ENCODE peak calls at places on chromosomes 16 and 17, in four cellular contexts. E is NCI-H1417 treated with DMSO at 0.1 percent for 48 hours, R is heart right ventricle, K is EL. J is an unnamed sample.

GRCh38 chr16:67030221-67030962 is 1.4 kb downstream of the CBFB start:
- DNase-seq in K (no peak), R (no peak), E (no peak), J (no peak)

GRCh38 chr17:75313941-75314550 is 24.8 kb upstream of the SLC25A19 start:
- DNase-seq in K (peak), E (no peak), R (no peak), J (no peak)

GRCh38 chr17:15247891-15248529 is 17.1 kb downstream of the PMP22 start:
- DNase-seq in K (no peak), E (no peak), R (no peak), J (peak)

GRCh38 chr17:16880121-16880842 is 91.6 kb downstream of the TNFRSF13B start:
- DNase-seq in K (no peak), R (no peak), E (no peak), J (no peak)

GRCh38 chr17:68290268-68290954 is 516 bp downstream of the SLC16A6 start:
- DNase-seq in K (peak), R (peak), E (no peak), J (no peak)

GRCh38 chr17:82287849-82288601 is 14.5 kb upstream of the CSNK1D start:
- DNase-seq in E (peak), R (peak), K (peak), J (peak)

GRCh38 chr16:24906199-24906808 is 60.5 kb downstream of the SLC5A11 start:
- DNase-seq in R (no peak), K (peak), E (no peak), J (peak)

GRCh38 chr17:1110844-1111598 is 68.8 kb downstream of the ABR start:
- DNase-seq in E (no peak), R (peak), K (peak), J (peak)

GRCh38 chr17:83110755-83111154 is 31.3 kb downstream of the METRNL start:
- DNase-seq in R (no peak), E (no peak), K (peak), J (no peak)

GRCh38 chr17:79027925-79028491 is 4.0 kb downstream of the C1QTNF1 start:
- DNase-seq in K (peak), E (no peak), R (peak), J (no peak)

GRCh38 chr16:90019543-90020259 is 445 bp upstream of the DBNDD1 start:
- DNase-seq in K (peak), R (peak), E (no peak), J (no peak)

GRCh38 chr16:24409045-24409444 is 130.3 kb upstream of the RBBP6 start:
- DNase-seq in E (no peak), R (no peak), K (no peak), J (no peak)

GRCh38 chr16:74898667-74899066 is 86.3 kb downstream of the WDR59 start:
- DNase-seq in E (no peak), K (no peak), R (no peak), J (no peak)

GRCh38 chr16:15498427-15499175 is 64.2 kb downstream of the BMERB1 start:
- DNase-seq in E (no peak), R (no peak), K (no peak), J (no peak)

GRCh38 chr16:58345574-58346354 is 46.5 kb upstream of the GINS3 start:
- DNase-seq in K (no peak), R (no peak), E (no peak), J (no peak)

GRCh38 chr17:8799851-8800212 is 667 bp upstream of the MFSD6L start:
- DNase-seq in R (peak), K (no peak), E (no peak), J (no peak)

GRCh38 chr17:79218825-79219200 is 144.2 kb downstream of the ENGASE start:
- DNase-seq in E (no peak), K (no peak), R (no peak), J (no peak)

GRCh38 chr17:42642377-42642776 is 16.7 kb upstream of the TUBG2 start:
- DNase-seq in R (no peak), K (no peak), E (no peak), J (no peak)

GRCh38 chr16:88912556-88912955 is 46.1 kb upstream of the PABPN1L start:
- DNase-seq in E (no peak), R (no peak), K (no peak), J (no peak)

GRCh38 chr16:27315333-27316037 is 1.7 kb downstream of the IL4R start:
- DNase-seq in K (peak), E (no peak), R (peak), J (no peak)

GRCh38 chr17:47693667-47694017 is 319 bp upstream of the TBKBP1 start:
- DNase-seq in E (no peak), K (no peak), R (no peak), J (no peak)

GRCh38 chr17:44170499-44171201 is at the start of gene ASB16:
- DNase-seq in K (no peak), R (peak), E (peak), J (no peak)

GRCh38 chr17:62781356-62781755 is 26.8 kb downstream of the MARCHF10 start:
- DNase-seq in K (peak), E (no peak), R (no peak), J (no peak)

GRCh38 chr17:16468428-16468992 is 23.5 kb downstream of the LRRC75A start:
- DNase-seq in R (no peak), K (no peak), E (no peak), J (no peak)

GRCh38 chr17:73166731-73167581 is 2.1 kb downstream of the SSTR2 start:
- DNase-seq in K (no peak), E (no peak), R (no peak), J (no peak)

J was measured in foreskin melanocyte.